ENCODE peak calls at places on chromosomes 4 and X, in ten cellular contexts. E is RPMI8226; V is glomerular endothelial cell; G is CD8-positive, alpha-beta memory T cell; F is GM04504; D is CD4-positive, alpha-beta T cell; U is Right ventricle myocardium superior; X is HL-60; Y is PC-3; T is NCI-H2029 treated with DMSO at 0.1 percent for 48 hours. M is an unnamed sample.

GRCh38 chr4:19945501-19945900 is 306.2 kb upstream of the SLIT2 start:
- DNase-seq in E (no peak), V (peak; percentile 60), G (no peak), F (no peak), D (no peak), U (no peak), X (no peak), Y (peak; percentile 4), T (no peak), M (no peak)

GRCh38 chr4:174713181-174713580 is 115.9 kb downstream of the GLRA3 start:
- DNase-seq in E (no peak), V (no peak), G (no peak), F (no peak), D (no peak), U (no peak), X (no peak), Y (no peak), T (no peak), M (no peak)

GRCh38 chrX:102067966-102068723 is 57.3 kb upstream of the TCEAL2 start:
- DNase-seq in E (peak; percentile 2), V (no peak), G (no peak), F (peak; percentile 9), D (no peak), U (no peak), X (no peak), Y (peak; percentile 48), T (no peak), M (no peak)

GRCh38 chr4:8191136-8191747 is 7.8 kb upstream of the SH3TC1 start:
- DNase-seq in E (no peak), V (peak; percentile 94), G (no peak), F (no peak), D (no peak), U (peak; percentile 81), X (no peak), Y (peak; percentile 62), T (no peak), M (no peak)

GRCh38 chr4:153560918-153561317 is 94.8 kb downstream of the TMEM131L start:
- DNase-seq in E (no peak), V (no peak), G (no peak), F (no peak), D (no peak), U (no peak), X (no peak), Y (no peak), T (no peak), M (no peak)

GRCh38 chrX:75303795-75304194 is 29.9 kb downstream of the UPRT start:
- DNase-seq in E (no peak), V (no peak), G (no peak), F (no peak), D (no peak), U (no peak), X (no peak), Y (no peak), T (no peak), M (no peak)

GRCh38 chrX:135528756-135529155 is 8.3 kb downstream of the INTS6L start:
- DNase-seq in E (no peak), V (no peak), G (no peak), F (no peak), D (no peak), U (no peak), X (no peak), Y (no peak), T (no peak), M (no peak)

GRCh38 chrX:103607385-103608304 is at the start of gene TCEAL3:
- DNase-seq in E (no peak), V (no peak), G (peak; percentile 38), F (no peak), D (no peak), U (peak; percentile 65), X (no peak), Y (peak; percentile 37), T (no peak), M (no peak)

GRCh38 chr4:123342498-123342897 is 54.1 kb upstream of the SPRY1 start:
- DNase-seq in E (no peak), V (no peak), G (no peak), F (no peak), D (no peak), U (no peak), X (no peak), Y (peak; percentile 7), T (no peak), M (no peak)

GRCh38 chrX:989959-990510 is 222.4 kb downstream of the CRLF2 start:
- DNase-seq in E (peak; percentile 67), V (peak; percentile 62), G (no peak), F (peak; percentile 94), D (no peak), U (no peak), X (peak; percentile 94), Y (no peak), T (no peak), M (peak; percentile 97)

GRCh38 chr4:71396382-71396781 is 57.6 kb downstream of the SLC4A4 start:
- DNase-seq in E (no peak), V (no peak), G (no peak), F (no peak), D (no peak), U (no peak), X (no peak), Y (peak; percentile 58), T (no peak), M (no peak)

GRCh38 chr4:184747034-184747830 is 13.3 kb upstream of the CENPU start:
- DNase-seq in E (peak; percentile 93), V (no peak), G (no peak), F (no peak), D (no peak), U (no peak), X (no peak), Y (no peak), T (no peak), M (peak; percentile 99)

GRCh38 chr4:116733368-116733767 is 352.0 kb downstream of the TRAM1L1 start:
- DNase-seq in E (no peak), V (no peak), G (no peak), F (no peak), D (no peak), U (no peak), X (no peak), Y (no peak), T (no peak), M (no peak)

M was measured in LNCaP clone FGC.